ENCODE peak calls at places on chromosomes 4 and X, in four cellular contexts. J is GM12878, C is HepG2, M is H1. U is an unnamed sample.

GRCh38 chr4:183905593-183906485 is 732 bp downstream of the STOX2 start:
- DNase-seq in C (no peak), M (peak; percentile 86), J (no peak), U (peak; percentile 90)

GRCh38 chr4:76611611-76612010 is 176.6 kb downstream of the SHROOM3 start:
- DNase-seq in J (no peak), C (no peak), M (no peak), U (no peak)

GRCh38 chrX:120603707-120604358 is at the start of gene MCTS1:
- DNase-seq in C (peak; percentile 89), M (peak; percentile 41), J (peak; percentile 78), U (peak; percentile 81)

GRCh38 chrX:109472939-109473713 is 8.8 kb downstream of the GUCY2F start:
- DNase-seq in C (peak; percentile 42), J (no peak), M (no peak), U (peak; percentile 83)

GRCh38 chrX:1111543-1112300 is 100.7 kb downstream of the CRLF2 start:
- DNase-seq in M (peak; percentile 70), J (no peak), C (no peak), U (peak; percentile 91)

GRCh38 chr4:60201052-60201673 is 999.0 kb upstream of the ADGRL3 start:
- DNase-seq in M (peak; percentile 17), J (no peak), C (peak; percentile 24), U (peak; percentile 30)

GRCh38 chr4:139919513-139919912 is 234.5 kb downstream of the MAML3 start:
- DNase-seq in C (no peak), M (no peak), J (no peak), U (no peak)

GRCh38 chrX:27222661-27223060 is 240.5 kb downstream of the PPP4R3C start:
- DNase-seq in C (no peak), M (no peak), J (no peak), U (no peak)

GRCh38 chr4:79455216-79455615 is 47.2 kb upstream of the GK2 start:
- DNase-seq in J (no peak), C (no peak), M (no peak), U (no peak)

GRCh38 chr4:165382640-165383039 is 3.8 kb downstream of the CPE start:
- DNase-seq in M (no peak), C (no peak), J (no peak), U (no peak)

GRCh38 chr4:37082912-37083311 is 161.6 kb upstream of the NWD2 start:
- DNase-seq in J (no peak), M (no peak), C (no peak), U (no peak)

GRCh38 chrX:110173192-110174175 is 144.4 kb downstream of the AMMECR1 start:
- DNase-seq in M (no peak), J (no peak), C (no peak), U (no peak)

GRCh38 chr4:118954246-118954645 is 65.6 kb downstream of the SYNPO2 start:
- DNase-seq in M (no peak), C (no peak), J (no peak), U (no peak)

GRCh38 chr4:55395529-55396304 is at the start of gene TMEM165:
- DNase-seq in M (peak; percentile 51), J (peak; percentile 41), C (peak; percentile 77), U (peak; percentile 76)

DNA sequence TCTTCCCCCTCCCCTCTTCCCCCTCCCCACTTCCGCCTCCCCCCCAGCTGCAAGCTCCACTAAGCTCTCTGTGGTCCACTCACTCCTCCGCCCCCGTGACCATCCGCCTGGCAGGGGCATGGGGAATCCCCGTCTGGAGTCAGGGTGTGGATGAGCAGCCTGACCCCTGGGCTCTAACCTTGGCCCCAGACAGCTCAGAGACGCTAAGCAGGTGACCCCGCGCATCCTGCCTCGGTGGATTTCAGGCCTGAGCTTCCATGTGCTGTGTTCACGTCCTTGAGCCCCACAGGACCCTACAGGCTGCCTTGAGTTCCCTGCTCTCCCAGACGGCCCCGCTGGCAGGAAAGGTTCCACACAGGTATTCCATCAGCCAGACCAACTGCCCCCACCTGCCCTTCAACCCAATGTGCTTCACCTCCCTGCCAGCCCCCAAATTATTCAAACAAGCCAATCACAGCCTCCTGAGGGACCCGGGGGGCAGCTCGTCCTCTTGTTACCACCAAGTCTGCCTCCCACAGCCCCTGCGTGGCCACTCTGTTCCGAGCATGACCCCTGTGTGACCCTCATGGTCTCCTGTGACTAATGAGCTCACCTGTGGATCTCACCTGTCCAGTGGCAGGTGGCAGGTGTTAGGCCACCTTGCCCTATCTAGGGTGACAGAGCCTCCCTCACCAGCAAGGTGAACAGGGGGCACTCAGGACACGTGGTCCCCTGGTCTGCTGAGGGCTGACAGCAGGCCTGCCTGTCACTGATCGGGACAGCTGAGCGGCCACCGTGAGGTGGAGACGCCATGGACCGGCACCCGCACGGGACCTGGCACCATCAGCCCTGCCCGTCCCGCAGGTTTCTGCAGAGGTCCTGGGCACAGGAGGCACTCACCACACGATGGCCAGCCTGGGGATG is 73.2 kb upstream of the MXD4 start:
- DNase-seq in J (no peak), M (no peak), C (no peak), U (no peak)
- TF ChIP-seq SUZ12 in J (no peak), M (no peak), C (no peak), U (no peak)

GRCh38 chr4:94650129-94650495 is 107.6 kb upstream of the BMPR1B start:
- DNase-seq in M (no peak), C (no peak), J (no peak), U (no peak)
- H3K4me3 ChIP-seq in M (no peak overlapping the region), C (no peak overlapping the region), J (no peak overlapping the region), U (no peak overlapping the region)

DNA sequence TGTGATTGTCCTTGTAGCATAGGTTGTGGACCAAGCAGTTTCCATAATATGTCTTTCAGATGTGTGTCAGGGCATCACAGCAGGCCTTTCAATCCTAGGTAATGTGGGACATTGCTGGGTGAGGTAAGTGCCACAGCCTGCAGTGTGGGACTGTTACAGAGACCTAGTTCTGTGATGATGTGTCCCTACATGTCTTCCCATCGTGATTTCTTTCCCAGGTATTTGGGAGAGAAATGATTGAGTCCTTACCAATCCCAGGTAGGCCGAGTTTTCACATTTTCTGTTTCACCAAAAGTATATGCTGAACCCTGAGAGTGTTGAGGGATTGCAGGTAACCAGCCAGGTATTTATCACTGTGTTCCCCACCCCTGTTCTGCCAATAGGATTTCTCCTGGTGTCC is 10.6 kb upstream of the ATXN3L start:
- DNase-seq in C (no peak), M (no peak), J (no peak), U (no peak)
- TF ChIP-seq SUZ12 in C (no peak), M (no peak), J (no peak), U (no peak)

GRCh38 chr4:57098945-57099344 is 11.2 kb downstream of the IGFBP7 start:
- DNase-seq in J (no peak), C (no peak), M (no peak), U (no peak)
- H3K4me3 ChIP-seq in J (no peak overlapping the region), C (no peak overlapping the region), M (no peak overlapping the region), U (no peak overlapping the region)

GRCh38 chr4:8850074-8850829 is 21.4 kb downstream of the HMX1 start:
- DNase-seq in J (no peak), M (no peak), C (no peak), U (no peak)
- TF ChIP-seq SUZ12 in J (no peak), M (no peak), C (no peak), U (no peak)

GRCh38 chrX:66166671-66167070 is 2.6 kb downstream of the HEPH start:
- DNase-seq in J (no peak), C (no peak), M (no peak), U (no peak)
- H3K4me3 ChIP-seq in J (no peak overlapping the region), C (no peak overlapping the region), M (no peak overlapping the region), U (no peak overlapping the region)

GRCh38 chrX:39762266-39762841 is 335.4 kb downstream of the BCOR start:
- DNase-seq in C (no peak), M (no peak), J (no peak), U (no peak)
- TF ChIP-seq SUZ12 in C (no peak), M (no peak), J (no peak), U (no peak)

GRCh38 chrX:40145001-40145631 is 47.4 kb upstream of the BCOR start:
- DNase-seq in J (no peak), C (no peak), M (no peak), U (no peak)
- H3K4me3 ChIP-seq in J (no peak overlapping the region), C (peak overlapping the region; percentile 74), M (peak overlapping the region; percentile 54), U (peak overlapping the region; percentile 58)

GRCh38 chr4:138727704-138728103 is 287.9 kb upstream of the NOCT start:
- DNase-seq in C (no peak), M (no peak), J (no peak), U (no peak)
- TF ChIP-seq SUZ12 in C (no peak), M (no peak), J (no peak), U (no peak)

U was measured in NT2/D1.